ENCODE peak calls at places on chromosomes 5 and 9, in five cellular contexts. One of them, this sample, is unnamed.

GRCh38 chr9:13513710-13514444 is 234.4 kb upstream of the MPDZ start:
- DNase-seq in right cardiac atrium: peak; percentile 38
- DNase-seq in aorta: no peak
- DNase-seq in NCI-H524 treated with DMSO at 0.1 percent for 48 hours: no peak
- DNase-seq in AG04450: no peak
- DNase-seq in this sample: no peak

GRCh38 chr9:133844876-133845658 is 106.9 kb upstream of the SARDH start:
- DNase-seq in AG04450: no peak
- DNase-seq in NCI-H524 treated with DMSO at 0.1 percent for 48 hours: no peak
- DNase-seq in aorta: peak; percentile 92
- DNase-seq in right cardiac atrium: peak; percentile 90
- DNase-seq in this sample: no peak

GRCh38 chr9:1052119-1052907 is 2.2 kb downstream of the DMRT2 start:
- DNase-seq in right cardiac atrium: no peak
- DNase-seq in AG04450: no peak
- DNase-seq in NCI-H524 treated with DMSO at 0.1 percent for 48 hours: no peak
- DNase-seq in aorta: no peak
- DNase-seq in this sample: no peak

GRCh38 chr5:61675015-61675692 is 343.1 kb downstream of the ZSWIM6 start:
- DNase-seq in NCI-H524 treated with DMSO at 0.1 percent for 48 hours: no peak
- DNase-seq in AG04450: no peak
- DNase-seq in aorta: no peak
- DNase-seq in right cardiac atrium: no peak
- DNase-seq in this sample: no peak

GRCh38 chr9:134396825-134397224 is 70.6 kb downstream of the RXRA start:
- DNase-seq in right cardiac atrium: no peak
- DNase-seq in aorta: peak; percentile 72
- DNase-seq in NCI-H524 treated with DMSO at 0.1 percent for 48 hours: no peak
- DNase-seq in AG04450: no peak
- DNase-seq in this sample: no peak

GRCh38 chr9:137391411-137391754 is 31.6 kb downstream of the EXD3 start:
- DNase-seq in aorta: no peak
- DNase-seq in NCI-H524 treated with DMSO at 0.1 percent for 48 hours: no peak
- DNase-seq in right cardiac atrium: peak; percentile 75
- DNase-seq in AG04450: no peak
- DNase-seq in this sample: no peak

GRCh38 chr9:137076636-137077009 is 694 bp upstream of the UAP1L1 start:
- DNase-seq in NCI-H524 treated with DMSO at 0.1 percent for 48 hours: no peak
- DNase-seq in aorta: no peak
- DNase-seq in right cardiac atrium: no peak
- DNase-seq in AG04450: no peak
- DNase-seq in this sample: no peak

GRCh38 chr5:82150562-82150961 is 127.6 kb downstream of the RPS23 start:
- DNase-seq in NCI-H524 treated with DMSO at 0.1 percent for 48 hours: no peak
- DNase-seq in right cardiac atrium: no peak
- DNase-seq in aorta: no peak
- DNase-seq in AG04450: no peak
- DNase-seq in this sample: no peak

GRCh38 chr5:154215531-154215930 is 25.0 kb downstream of the GALNT10 start:
- DNase-seq in aorta: no peak
- DNase-seq in AG04450: no peak
- DNase-seq in NCI-H524 treated with DMSO at 0.1 percent for 48 hours: no peak
- DNase-seq in right cardiac atrium: no peak
- DNase-seq in this sample: no peak

GRCh38 chr9:33170464-33171156 is 3.5 kb upstream of the B4GALT1 start:
- DNase-seq in AG04450: no peak
- DNase-seq in right cardiac atrium: peak; percentile 79
- DNase-seq in aorta: peak; percentile 73
- DNase-seq in NCI-H524 treated with DMSO at 0.1 percent for 48 hours: peak; percentile 36
- DNase-seq in this sample: no peak

GRCh38 chr9:126536836-126537465 is 76.8 kb upstream of the LMX1B start:
- DNase-seq in aorta: no peak
- DNase-seq in right cardiac atrium: no peak
- DNase-seq in AG04450: no peak
- DNase-seq in NCI-H524 treated with DMSO at 0.1 percent for 48 hours: no peak
- DNase-seq in this sample: no peak

This sample was measured in omental fat pad.